ENCODE peak calls at places on chromosomes 2 and 18, in seven cellular contexts. U, M, A, O, Y, W and C are unnamed samples. For H3K9me3, the result is how much of the 10 kb centered on the place peaks cover.

GRCh38 chr2:199606193-199606780 is 148.5 kb upstream of the SATB2 start:
- DNase-seq in U (no peak), M (peak), A (no peak), O (no peak), Y (no peak), W (no peak), C (no peak)

GRCh38 chr2:180999274-180999964 is 19.0 kb downstream of the UBE2E3 start:
- DNase-seq in U (no peak), M (no peak), A (no peak), O (no peak), Y (no peak), W (no peak), C (no peak)

GRCh38 chr18:27135504-27136207 is 49.5 kb downstream of the CHST9 start:
- DNase-seq in U (no peak), M (no peak), A (no peak), O (no peak), Y (no peak), W (no peak), C (no peak)

GRCh38 chr2:205654878-205655601 is 27.3 kb upstream of the NRP2 start:
- DNase-seq in U (no peak), M (no peak), A (no peak), O (no peak), Y (no peak), W (no peak), C (peak)

GRCh38 chr2:46258937-46259781 is 38.0 kb upstream of the EPAS1 start:
- DNase-seq in U (no peak), M (no peak), A (no peak), O (no peak), Y (no peak), W (no peak), C (no peak)

GRCh38 chr2:230226090-230226551 is 585 bp downstream of the SP140 start:
- DNase-seq in U (no peak), M (no peak), A (peak), O (no peak), Y (no peak), W (no peak), C (no peak)

GRCh38 chr18:48875942-48876511 is 74.7 kb downstream of the SMAD7 start:
- DNase-seq in U (no peak), M (peak), A (no peak), O (peak), Y (no peak), W (no peak), C (no peak)

GRCh38 chr2:38176619-38177021 is 100.7 kb upstream of the CYP1B1 start:
- DNase-seq in U (no peak), M (no peak), A (no peak), O (no peak), Y (no peak), W (no peak), C (peak)

GRCh38 chr2:85278361-85278760 is 49.4 kb downstream of the TGOLN2 start:
- DNase-seq in U (no peak), M (no peak), A (no peak), O (no peak), Y (no peak), W (no peak), C (peak)

GRCh38 chr2:75146903-75147332 is 52.4 kb downstream of the TACR1 start:
- DNase-seq in U (no peak), M (no peak), A (no peak), O (no peak), Y (no peak), W (no peak), C (peak)

GRCh38 chr2:237445611-237446332 is 31.8 kb upstream of the COL6A3 start:
- DNase-seq in U (no peak), M (no peak), A (no peak), O (no peak), Y (no peak), W (no peak), C (no peak)

GRCh38 chr18:7514796-7515440 is 52.2 kb upstream of the PTPRM start:
- DNase-seq in U (no peak), M (peak), A (no peak), O (no peak), Y (no peak), W (no peak), C (peak)

GRCh38 chr2:78977661-78978145 is 47.8 kb upstream of the REG3G start:
- DNase-seq in U (no peak), M (no peak), A (peak), O (no peak), Y (no peak), W (no peak), C (no peak)

GRCh38 chr2:218777276-218777990 is 4.5 kb upstream of the CYP27A1 start:
- DNase-seq in U (no peak), M (no peak), A (no peak), O (no peak), Y (no peak), W (no peak), C (no peak)

GRCh38 chr2:3611611-3612010 is 16.7 kb downstream of the COLEC11 start:
- DNase-seq in U (peak), M (peak), A (no peak), O (no peak), Y (no peak), W (no peak), C (no peak)

GRCh38 chr2:230449901-230450467 is 34.0 kb downstream of the SP100 start:
- DNase-seq in U (no peak), M (no peak), A (no peak), O (no peak), Y (no peak), W (no peak), C (no peak)

GRCh38 chr18:67608909-67609308 is 92.4 kb upstream of the DSEL start:
- DNase-seq in U (no peak), M (no peak), A (no peak), O (no peak), Y (no peak), W (no peak), C (peak)

GRCh38 chr2:189337648-189338047 is 103.6 kb upstream of the WDR75 start:
- DNase-seq in U (no peak), M (no peak), A (no peak), O (no peak), Y (no peak), W (no peak), C (peak)

GRCh38 chr2:16126141-16126968 is 186.0 kb downstream of the MYCN start:
- DNase-seq in U (no peak), M (no peak), A (no peak), O (no peak), Y (no peak), W (no peak), C (no peak)

GRCh38 chr2:195537811-195538210 is 119.2 kb upstream of the SLC39A10 start:
- DNase-seq in U (no peak), M (no peak), A (no peak), O (no peak), Y (no peak), W (no peak), C (no peak)

GRCh38 chr2:233912799-233913423 is 4.3 kb upstream of the TRPM8 start:
- DNase-seq in U (no peak), M (peak), A (peak), O (no peak), Y (no peak), W (peak), C (peak)

GRCh38 chr2:122167561-122167960 is 412.1 kb downstream of the TSN start:
- DNase-seq in U (no peak), M (no peak), A (no peak), O (no peak), Y (no peak), W (no peak), C (peak)

GRCh38 chr2:49948091-49948490 is 793.8 kb upstream of the FSHR start:
- DNase-seq in U (no peak), M (no peak), A (no peak), O (no peak), Y (no peak), W (no peak), C (no peak)

GRCh38 chr18:12307251-12307736 is 747 bp upstream of the TUBB6 start:
- DNase-seq in U (no peak), M (peak), A (no peak), O (peak), Y (peak), W (no peak), C (peak)

GRCh38 chr18:60951091-60951490 is 382.1 kb upstream of the CDH20 start:
- DNase-seq in U (no peak), M (no peak), A (no peak), O (no peak), Y (no peak), W (no peak), C (no peak)

GRCh38 chr2:72965770-72966430 is 48.6 kb downstream of the EMX1 start:
- DNase-seq in U (no peak), M (no peak), A (no peak), O (no peak), Y (no peak), W (no peak), C (no peak)

GRCh38 chr18:3855961-3856360 is 406.0 kb downstream of the TGIF1 start:
- DNase-seq in U (no peak), M (no peak), A (no peak), O (no peak), Y (no peak), W (no peak), C (no peak)

GRCh38 chr2:209526541-209526940 is 102.7 kb downstream of the MAP2 start:
- DNase-seq in U (no peak), M (no peak), A (no peak), O (no peak), Y (no peak), W (no peak), C (no peak)

GRCh38 chr18:28167835-28168349 is 9.0 kb downstream of the CDH2 start:
- DNase-seq in U (no peak), M (no peak), A (no peak), O (no peak), Y (no peak), W (no peak), C (no peak)

GRCh38 chr18:12886498-12887126 is 2.6 kb upstream of the PTPN2 start:
- DNase-seq in U (no peak), M (peak), A (peak), O (no peak), Y (no peak), W (peak), C (no peak)

GRCh38 chr18:21269349-21269748 is 27.3 kb downstream of the GREB1L start:
- DNase-seq in U (no peak), M (no peak), A (no peak), O (no peak), Y (no peak), W (no peak), C (no peak)

GRCh38 chr2:203436496-203436895 is 98.6 kb downstream of the RAPH1 start:
- DNase-seq in U (no peak), M (no peak), A (no peak), O (no peak), Y (no peak), W (no peak), C (no peak)

GRCh38 chr18:57432765-57433400 is 2.3 kb upstream of the ONECUT2 start:
- DNase-seq in U (no peak), M (no peak), A (no peak), O (no peak), Y (no peak), W (no peak), C (no peak)
- H3K9me3 ChIP-seq in U (under half), M (under half), A (under half), O (under half), Y (under half), W (under half), C (under half)

GRCh38 chr18:80022613-80023012 is 11.6 kb upstream of the RBFA start:
- DNase-seq in U (no peak), M (peak), A (peak), O (no peak), Y (no peak), W (no peak), C (peak)

GRCh38 chr18:80026363-80026762 is 7.9 kb upstream of the RBFA start:
- DNase-seq in U (no peak), M (no peak), A (no peak), O (no peak), Y (no peak), W (no peak), C (no peak)

GRCh38 chr18:80023173-80023572 is 11.1 kb upstream of the RBFA start:
- DNase-seq in U (no peak), M (peak), A (peak), O (no peak), Y (no peak), W (peak), C (no peak)
- H3K9me3 ChIP-seq in U (half or more), M (under half), A (under half), O (half or more), Y (half or more), W (under half), C (under half)

GRCh38 chr18:39149211-39149806 is 1583.7 kb upstream of the CELF4 start:
- DNase-seq in U (no peak), M (peak), A (peak), O (no peak), Y (no peak), W (no peak), C (no peak)
- H3K9me3 ChIP-seq in U (under half), M (under half), A (under half), O (under half), Y (under half), W (under half), C (under half)

GRCh38 chr2:239865059-239865639 is 160.0 kb downstream of the NDUFA10 start:
- DNase-seq in U (no peak), M (no peak), A (no peak), O (no peak), Y (no peak), W (no peak), C (no peak)
- H3K9me3 ChIP-seq in U (under half), M (under half), A (under half), O (under half), Y (under half), W (under half), C (under half)

DNA sequence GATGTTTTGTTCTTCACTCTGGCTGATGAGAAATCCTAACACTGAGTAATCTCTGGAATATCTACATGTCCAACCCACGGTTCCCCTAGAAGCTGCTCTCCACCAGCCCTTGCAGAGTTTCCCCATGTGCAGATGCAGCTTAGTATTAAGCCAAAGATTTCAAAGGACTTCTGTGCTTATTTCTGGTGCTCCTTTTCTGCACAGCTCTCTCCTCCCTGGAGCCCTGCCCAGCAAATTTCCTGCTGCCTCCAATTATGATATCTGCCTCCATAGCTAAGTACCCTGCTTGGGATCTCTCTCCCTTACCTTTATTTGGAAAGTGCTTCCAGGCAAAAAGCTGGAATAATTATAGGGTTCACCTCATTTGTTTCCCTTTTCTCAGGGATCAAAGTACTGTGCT is 949.3 kb downstream of the BCL11A start:
- DNase-seq in U (no peak), M (no peak), A (no peak), O (no peak), Y (no peak), W (no peak), C (no peak)
- H3K9me3 ChIP-seq in U (under half), M (under half), A (under half), O (under half), Y (under half), W (under half), C (under half)